ENCODE peak calls at places on chromosomes 16 and 17, in five cellular contexts. M is upper lobe of right lung, P is tibial nerve, U is PC-9, Z is BJ. V is an unnamed sample.

GRCh38 chr16:66419527-66419926 is 7.6 kb upstream of the BEAN1 start:
- DNase-seq in M (no peak), P (no peak), Z (no peak), U (no peak), V (no peak)

GRCh38 chr17:43464046-43464445 is 19.7 kb upstream of the DHX8 start:
- DNase-seq in P (no peak), M (no peak), Z (no peak), U (no peak), V (no peak)

GRCh38 chr17:78762007-78762406 is 20.1 kb downstream of the CYTH1 start:
- DNase-seq in P (no peak), U (no peak), Z (no peak), M (no peak), V (no peak)

GRCh38 chr17:58110012-58110411 is 26.8 kb downstream of the DYNLL2 start:
- DNase-seq in P (no peak), Z (no peak), M (no peak), U (no peak), V (no peak)

GRCh38 chr16:69890114-69890890 is 60.8 kb upstream of the CLEC18A start:
- DNase-seq in P (peak), M (no peak), Z (peak), U (no peak), V (peak)

GRCh38 chr17:16415031-16415924 is at the start of gene TRPV2:
- DNase-seq in P (no peak), M (peak), Z (no peak), U (no peak), V (no peak)

GRCh38 chr16:72066747-72067146 is 3.7 kb downstream of the HPR start:
- DNase-seq in Z (no peak), U (no peak), P (no peak), M (no peak), V (peak)

GRCh38 chr16:88761830-88762229 is 23.2 kb downstream of the PIEZO1 start:
- DNase-seq in P (no peak), Z (no peak), M (no peak), U (peak), V (no peak)

GRCh38 chr17:41393294-41393693 is 4.1 kb downstream of the KRT31 start:
- DNase-seq in P (no peak), U (no peak), M (no peak), Z (no peak), V (no peak)

GRCh38 chr17:35896011-35896587 is 15.9 kb upstream of the CCL5 start:
- DNase-seq in P (no peak), M (no peak), Z (no peak), U (no peak), V (no peak)

GRCh38 chr16:12587170-12587569 is 216.5 kb downstream of the CPPED1 start:
- DNase-seq in U (no peak), Z (no peak), M (no peak), P (no peak), V (no peak)

GRCh38 chr17:4545217-4545951 is 9.8 kb downstream of the MYBBP1A start:
- DNase-seq in M (no peak), Z (no peak), U (no peak), P (no peak), V (no peak)

GRCh38 chr16:77993111-77993571 is 29.2 kb upstream of the CLEC3A start:
- DNase-seq in P (no peak), U (no peak), M (no peak), Z (no peak), V (peak)

GRCh38 chr17:60959696-60960095 is 282.0 kb downstream of the BCAS3 start:
- DNase-seq in M (no peak), P (no peak), U (no peak), Z (no peak), V (no peak)

GRCh38 chr17:39001703-39002637 is 34.8 kb upstream of the FBXO47 start:
- DNase-seq in P (peak), M (peak), U (peak), Z (peak), V (no peak)

DNA sequence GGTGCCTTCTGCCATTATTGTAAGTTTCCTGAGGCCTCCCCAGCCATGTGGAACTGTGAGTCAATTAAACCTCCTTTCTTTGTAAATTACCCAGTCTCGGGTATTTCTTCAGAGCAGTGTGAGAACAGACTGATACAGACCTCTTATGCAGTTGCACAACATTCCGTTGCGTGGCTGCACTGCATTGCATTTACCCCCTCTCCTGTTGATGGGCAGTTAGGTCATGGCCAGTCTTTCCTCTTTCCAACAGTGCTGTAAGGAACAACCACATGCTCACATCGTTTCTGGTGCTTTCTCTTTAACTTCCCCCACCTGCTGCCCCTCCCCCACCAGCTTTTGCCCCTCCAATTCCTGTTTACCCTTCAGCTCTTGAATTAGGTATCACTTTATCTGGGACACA is 43.5 kb upstream of the MED9 start:
- DNase-seq in Z (no peak), U (no peak), P (no peak), M (peak), V (no peak)
- TF ChIP-seq CTCF in Z (no peak), U (no peak), P (no peak), M (no peak), V (no peak)

DNA sequence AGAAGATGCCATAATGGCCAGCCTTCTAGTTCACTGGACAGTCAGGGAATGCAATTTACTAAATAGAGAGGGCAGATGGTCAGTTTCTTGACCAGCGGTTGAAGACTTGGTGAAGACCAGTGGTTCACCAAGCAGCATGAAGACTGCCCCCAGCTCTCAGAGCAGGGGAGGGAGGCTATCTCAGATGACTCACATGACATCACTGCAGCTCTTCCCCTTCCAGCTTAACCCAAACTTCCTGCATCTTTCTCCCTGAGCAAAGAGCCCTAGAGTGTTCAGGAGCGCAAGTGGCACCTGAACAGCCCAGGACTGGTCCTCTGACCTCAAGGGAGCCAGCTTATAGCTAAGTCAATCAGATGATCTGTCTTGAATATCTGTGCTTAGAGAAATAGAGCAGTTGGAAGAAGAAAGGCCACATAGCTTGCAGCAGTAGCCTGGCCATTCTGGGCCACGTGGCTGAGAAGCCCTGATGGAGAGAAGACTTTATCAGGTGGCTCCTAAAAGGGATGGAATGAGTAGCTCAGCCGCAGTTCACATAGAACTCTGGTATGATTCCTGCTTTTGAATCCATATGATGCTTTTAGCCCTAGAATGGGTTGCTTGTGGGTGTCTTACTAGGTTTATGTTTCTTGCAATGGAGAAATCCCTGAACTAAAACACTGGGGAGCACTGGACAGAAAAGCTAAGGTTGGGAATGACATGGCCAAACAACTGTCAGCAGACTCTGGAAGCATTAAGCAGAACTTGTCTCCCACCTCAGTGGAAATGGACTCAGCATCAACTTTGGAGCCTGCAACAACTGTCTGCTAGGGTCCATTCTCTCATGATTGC is 392.1 kb upstream of the CCL2 start:
- DNase-seq in Z (no peak), P (no peak), U (no peak), M (no peak), V (no peak)
- H3K4me3 ChIP-seq in Z (no peak), P (no peak), U (no peak), M (no peak), V (no peak)

DNA sequence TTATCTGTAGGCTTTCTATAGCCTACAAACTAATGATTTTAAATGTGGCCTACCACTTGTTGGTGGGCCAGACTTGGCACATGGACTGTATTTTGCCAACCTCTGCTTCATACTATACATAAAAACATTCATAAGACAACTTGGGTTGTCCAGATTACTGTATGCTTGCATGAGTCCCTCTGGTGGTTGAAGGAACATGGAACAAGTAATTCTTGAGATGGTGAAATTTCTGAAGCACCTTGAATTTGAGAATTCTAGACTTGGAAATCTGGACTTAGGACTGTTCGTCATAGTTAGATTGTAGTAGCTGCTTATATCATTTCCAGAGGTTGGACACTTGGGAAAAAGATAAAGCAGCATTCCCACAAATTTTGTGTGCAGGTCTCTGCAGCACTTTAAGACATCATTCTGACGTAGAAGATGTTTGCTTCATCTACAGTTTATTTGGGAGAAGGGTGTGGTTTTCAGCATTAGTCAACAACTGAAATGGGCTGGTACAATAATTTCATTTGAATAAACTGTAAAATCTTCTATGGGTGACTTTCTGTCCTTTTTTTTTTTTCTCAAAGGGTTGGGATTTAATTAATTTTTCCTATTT is 31.2 kb downstream of the NFATC3 start:
- DNase-seq in M (no peak), P (no peak), Z (no peak), U (no peak), V (peak)
- TF ChIP-seq CTCF in M (peak), P (peak), Z (peak), U (peak), V (peak)

DNA sequence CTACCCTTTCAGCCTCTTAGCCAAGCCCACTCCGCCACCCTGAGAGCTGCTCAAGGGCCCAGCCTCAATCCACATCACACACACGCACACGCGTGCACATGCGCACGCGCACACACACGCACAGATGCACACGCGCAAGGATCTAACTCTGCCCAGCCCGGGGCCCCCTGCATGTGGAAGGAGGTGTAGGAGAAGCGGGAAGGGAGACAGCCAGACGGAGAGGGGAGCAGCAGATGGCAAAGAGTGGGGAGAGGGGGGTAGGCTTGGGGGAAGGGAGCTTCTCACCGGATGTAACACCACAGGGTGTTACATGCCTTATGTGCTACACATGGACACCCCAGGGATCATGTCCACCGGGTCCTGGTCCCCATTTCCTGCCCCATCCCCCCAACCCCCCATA is 15.3 kb downstream of the DLG4 start:
- DNase-seq in P (no peak), Z (no peak), U (no peak), M (no peak), V (no peak)
- H3K4me3 ChIP-seq in P (peak), Z (peak), U (no peak), M (peak), V (peak)

GRCh38 chr17:51486885-51487520 is 226.7 kb downstream of the UTP18 start:
- DNase-seq in M (no peak), U (no peak), P (no peak), Z (no peak), V (no peak)

GRCh38 chr17:51493206-51493605 is 232.9 kb downstream of the UTP18 start:
- DNase-seq in M (no peak), U (no peak), Z (no peak), P (no peak), V (no peak)

GRCh38 chr17:51491416-51491815 is 231.1 kb downstream of the UTP18 start:
- DNase-seq in P (no peak), Z (no peak), M (no peak), U (no peak), V (no peak)

GRCh38 chr17:51486091-51486490 is 225.7 kb downstream of the UTP18 start:
- DNase-seq in M (no peak), P (no peak), Z (no peak), U (no peak), V (no peak)

DNA sequence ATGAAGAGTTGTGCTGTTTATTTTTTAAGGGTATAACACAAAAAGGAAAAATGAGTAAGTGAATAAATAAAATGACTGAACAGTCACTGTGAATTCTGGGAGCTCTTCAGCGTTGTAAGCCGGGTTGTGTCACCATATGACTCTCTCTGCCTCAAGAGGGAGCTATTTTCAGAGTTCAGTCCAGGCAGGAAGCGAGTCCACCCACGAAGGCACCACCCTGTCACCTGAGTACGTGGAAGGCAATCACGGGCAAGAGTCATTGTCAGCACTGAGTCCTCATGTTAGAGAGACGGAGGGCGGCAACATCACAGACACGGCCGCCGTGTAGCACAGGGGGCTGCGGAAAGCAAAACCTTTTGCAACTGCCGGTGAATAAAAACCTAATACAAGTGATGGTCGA is 227.6 kb downstream of the UTP18 start:
- DNase-seq in M (no peak), U (no peak), P (no peak), Z (no peak), V (no peak)
- TF ChIP-seq CTCF in M (no peak), U (peak), P (no peak), Z (no peak), V (no peak)

DNA sequence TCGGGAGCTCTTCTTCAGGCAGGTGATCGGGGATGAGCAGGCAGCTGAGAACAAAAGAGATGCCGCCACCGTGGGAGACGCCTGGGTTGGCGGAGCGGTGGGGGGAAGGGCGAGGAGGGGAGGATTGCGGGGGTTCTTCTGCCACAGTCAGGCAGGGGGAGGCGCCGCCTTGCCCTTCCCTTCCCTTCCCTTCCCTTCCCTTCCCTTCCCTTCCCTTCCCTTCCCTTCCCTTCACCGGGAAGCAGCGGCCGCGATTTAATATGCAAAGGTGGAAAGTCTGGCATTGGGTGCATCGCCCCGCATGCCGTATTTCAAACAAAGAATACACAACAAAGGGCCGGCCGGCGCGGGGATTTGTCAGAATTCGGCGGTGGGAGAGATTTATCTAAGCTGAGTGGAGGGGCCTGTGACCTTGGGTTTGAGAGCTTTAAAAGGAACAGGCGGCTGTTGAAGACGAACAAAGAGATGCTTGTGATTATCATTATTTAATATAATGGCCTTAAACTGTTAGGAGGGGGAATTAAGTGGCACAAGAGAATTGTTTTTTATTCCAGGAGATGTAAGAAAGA is 262.3 kb upstream of the TNRC6C start:
- DNase-seq in Z (no peak), M (peak), P (no peak), U (no peak), V (no peak)
- H3K4me3 ChIP-seq in Z (no peak), M (no peak), P (no peak), U (no peak), V (no peak)

DNA sequence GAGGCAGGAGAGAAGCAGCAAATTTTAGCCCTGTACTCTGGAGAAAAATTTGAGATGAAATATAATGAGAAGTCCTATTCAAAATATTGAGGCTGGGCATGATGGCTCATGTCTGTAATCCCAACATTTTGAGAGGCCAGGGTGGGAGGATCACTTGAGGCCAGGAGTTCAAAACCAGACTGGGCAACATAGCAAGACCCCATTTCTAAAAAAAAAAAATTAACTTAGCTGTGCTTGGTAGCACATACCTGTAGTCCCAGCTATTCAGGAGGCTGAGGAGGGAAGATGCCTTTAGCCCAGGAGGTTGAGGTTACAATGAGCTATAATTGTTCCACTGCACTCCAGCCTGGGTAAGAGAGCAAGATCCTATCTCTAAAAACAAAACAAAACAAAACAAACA is 103.4 kb downstream of the CACNG3 start:
- DNase-seq in P (no peak), M (no peak), Z (no peak), U (no peak), V (no peak)
- TF ChIP-seq CTCF in P (no peak), M (no peak), Z (no peak), U (no peak), V (no peak)

GRCh38 chr16:56632160-56632847 is at the start of gene MT1M:
- DNase-seq in M (peak), Z (no peak), U (no peak), P (no peak), V (no peak)

GRCh38 chr16:56631197-56631596 is 1.3 kb upstream of the MT1M start:
- DNase-seq in M (no peak), U (no peak), P (no peak), Z (no peak), V (no peak)

GRCh38 chr16:56631832-56632159 is 663 bp upstream of the MT1M start:
- DNase-seq in Z (no peak), M (no peak), P (no peak), U (no peak), V (no peak)

GRCh38 chr16:56633535-56633934 is 1.1 kb downstream of the MT1M start:
- DNase-seq in Z (no peak), M (no peak), P (no peak), U (no peak), V (no peak)

DNA sequence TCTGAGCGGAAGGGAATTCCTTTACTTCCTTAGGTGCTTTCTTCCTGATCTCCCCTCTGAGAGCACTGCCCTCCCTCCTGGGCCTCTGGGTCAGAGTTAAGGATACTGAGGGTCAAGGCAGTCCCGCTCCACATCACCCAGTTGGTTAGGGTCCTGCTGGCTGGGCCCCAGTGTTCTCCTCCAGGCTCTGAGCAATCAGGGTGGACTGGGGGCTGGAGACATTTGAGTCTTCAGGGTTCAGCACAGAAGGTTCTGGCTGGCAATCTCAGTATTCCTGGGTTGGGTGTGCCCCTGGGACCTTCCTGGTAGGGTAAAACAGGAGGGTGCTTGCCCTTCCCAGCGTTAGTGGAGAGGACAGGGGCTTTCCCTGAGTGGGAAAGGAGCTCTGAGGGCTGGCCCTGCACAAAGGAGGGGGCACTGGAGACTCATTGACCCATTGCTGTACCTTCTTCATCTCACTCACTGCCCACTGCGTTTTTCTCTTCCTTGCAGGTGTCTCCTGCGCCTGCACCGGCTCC is 448 bp downstream of the MT1M start:
- DNase-seq in U (no peak), P (no peak), Z (no peak), M (no peak), V (no peak)
- H3K4me3 ChIP-seq in U (no peak), P (peak), Z (no peak), M (peak), V (peak)

GRCh38 chr17:62380253-62380652 is at the start of gene EFCAB3:
- DNase-seq in U (no peak), M (no peak), Z (no peak), P (no peak), V (no peak)
- TF ChIP-seq CTCF in U (no peak), M (no peak), Z (no peak), P (no peak), V (no peak)